ENCODE peak calls at places on chromosomes 13 and 19, in seven cellular contexts. O is activated CD8-positive, alpha-beta memory T cell treated with anti-CD3 and anti-CD28 coated beads for 1 hour; V is neural crest cell; Q is OCI-M1; C is activated CD4-positive, alpha-beta T cell treated with anti-CD3 and anti-CD28 coated beads for 36 hours; I is COR-L47; R is GM04504. P is an unnamed sample.

GRCh38 chr19:10295305-10295846 is 5.6 kb downstream of the ICAM5 start:
- DNase-seq in O (peak), V (no peak), Q (no peak), C (peak), I (no peak), R (no peak), P (peak)

GRCh38 chr19:35868172-35868822 is at the start of gene APLP1:
- DNase-seq in O (peak), V (peak), Q (peak), C (peak), I (peak), R (no peak), P (peak)

GRCh38 chr19:13995878-13996765 is 10.0 kb downstream of the RFX1 start:
- DNase-seq in O (no peak), V (no peak), Q (no peak), C (no peak), I (no peak), R (no peak), P (no peak)

GRCh38 chr19:1355974-1356865 is 27.5 kb upstream of the NDUFS7 start:
- DNase-seq in O (no peak), V (no peak), Q (no peak), C (no peak), I (no peak), R (peak), P (no peak)

GRCh38 chr19:48419158-48419920 is 25.9 kb downstream of the GRIN2D start:
- DNase-seq in O (peak), V (peak), Q (peak), C (peak), I (no peak), R (no peak), P (peak)

GRCh38 chr13:45737571-45738002 is 35.5 kb downstream of the CBY2 start:
- DNase-seq in O (no peak), V (no peak), Q (peak), C (peak), I (no peak), R (no peak), P (peak)

GRCh38 chr13:39875583-39875982 is 220.1 kb downstream of the COG6 start:
- DNase-seq in O (no peak), V (no peak), Q (no peak), C (no peak), I (no peak), R (no peak), P (no peak)

GRCh38 chr13:112210401-112210800 is 143.5 kb downstream of the SOX1 start:
- DNase-seq in O (no peak), V (no peak), Q (no peak), C (no peak), I (no peak), R (no peak), P (no peak)

GRCh38 chr13:79749985-79750551 is 269.1 kb downstream of the NDFIP2 start:
- DNase-seq in O (no peak), V (no peak), Q (no peak), C (no peak), I (no peak), R (peak), P (no peak)

GRCh38 chr19:53076984-53077383 is 26.2 kb downstream of the ZNF160 start:
- DNase-seq in O (no peak), V (peak), Q (no peak), C (peak), I (peak), R (no peak), P (no peak)

GRCh38 chr13:52846567-52847321 is 1.7 kb downstream of the PCDH8 start:
- DNase-seq in O (no peak), V (peak), Q (no peak), C (peak), I (no peak), R (no peak), P (peak)

GRCh38 chr19:1647664-1648155 is 4.7 kb downstream of the TCF3 start:
- DNase-seq in O (no peak), V (no peak), Q (no peak), C (no peak), I (no peak), R (no peak), P (no peak)

GRCh38 chr13:25463496-25463895 is 91.7 kb downstream of the ATP8A2 start:
- DNase-seq in O (no peak), V (no peak), Q (no peak), C (no peak), I (no peak), R (no peak), P (no peak)

GRCh38 chr13:74128171-74128767 is 5.9 kb downstream of the KLF12 start:
- DNase-seq in O (no peak), V (no peak), Q (peak), C (peak), I (no peak), R (no peak), P (peak)

GRCh38 chr19:35330475-35330874 is 1.5 kb downstream of the CD22 start:
- DNase-seq in O (no peak), V (no peak), Q (peak), C (no peak), I (no peak), R (no peak), P (no peak)

GRCh38 chr13:90868321-90868920 is 479.1 kb upstream of the MIR17HG start:
- DNase-seq in O (no peak), V (peak), Q (peak), C (peak), I (peak), R (no peak), P (no peak)

GRCh38 chr13:42064259-42064658 is 15.8 kb downstream of the DGKH start:
- DNase-seq in O (no peak), V (no peak), Q (no peak), C (no peak), I (no peak), R (no peak), P (no peak)

GRCh38 chr19:35856546-35857149 is at the start of gene KIRREL2:
- DNase-seq in O (no peak), V (peak), Q (no peak), C (peak), I (no peak), R (no peak), P (peak)

GRCh38 chr13:49620170-49620621 is 8.1 kb upstream of the ARL11 start:
- DNase-seq in O (no peak), V (no peak), Q (no peak), C (peak), I (peak), R (no peak), P (peak)

GRCh38 chr19:48152552-48152951 is 17.6 kb downstream of the LIG1 start:
- DNase-seq in O (peak), V (peak), Q (peak), C (peak), I (peak), R (peak), P (peak)

GRCh38 chr13:25776722-25777121 is 275.1 kb downstream of the SHISA2 start:
- DNase-seq in O (no peak), V (no peak), Q (no peak), C (no peak), I (no peak), R (no peak), P (no peak)

GRCh38 chr19:39807846-39808364 is 26.1 kb downstream of the DYRK1B start:
- DNase-seq in O (no peak), V (no peak), Q (no peak), C (no peak), I (no peak), R (no peak), P (no peak)

GRCh38 chr13:24050796-24051715 is 109.5 kb upstream of the SPATA13 start:
- DNase-seq in O (no peak), V (no peak), Q (no peak), C (no peak), I (peak), R (no peak), P (no peak)

GRCh38 chr19:3607398-3608078 is 863 bp upstream of the TBXA2R start:
- DNase-seq in O (no peak), V (no peak), Q (no peak), C (no peak), I (no peak), R (no peak), P (no peak)

GRCh38 chr19:53808710-53809125 is 15.4 kb downstream of the NLRP12 start:
- DNase-seq in O (no peak), V (no peak), Q (peak), C (no peak), I (no peak), R (peak), P (no peak)

GRCh38 chr13:23467048-23467931 is 33.8 kb upstream of the SACS start:
- DNase-seq in O (no peak), V (peak), Q (no peak), C (no peak), I (no peak), R (peak), P (no peak)

GRCh38 chr13:21986602-21987001 is 315.7 kb downstream of the FGF9 start:
- DNase-seq in O (no peak), V (no peak), Q (no peak), C (no peak), I (no peak), R (no peak), P (no peak)